ENCODE peak calls at places on chromosome 1, in five cellular contexts. X is BE2C, S is MV-4-11, F is HuH-7, H is IMR-90. P is an unnamed sample.

GRCh38 chr1:50110656-50111055 is 1.9 kb downstream of the ELAVL4 start:
- DNase-seq in H (no peak), S (no peak), X (peak; percentile 27), F (no peak), P (peak; percentile 60)

GRCh38 chr1:54287176-54287650 is 87.2 kb downstream of the MRPL37 start:
- DNase-seq in X (peak; percentile 70), S (peak; percentile 38), H (peak; percentile 55), F (no peak), P (no peak)

GRCh38 chr1:175629318-175629694 is 114.1 kb downstream of the TNR start:
- DNase-seq in F (no peak), S (no peak), H (no peak), X (no peak), P (no peak)

GRCh38 chr1:218377143-218377660 is 32.1 kb downstream of the TGFB2 start:
- DNase-seq in X (no peak), H (peak; percentile 99), S (peak; percentile 90), F (no peak), P (no peak)

GRCh38 chr1:151705739-151706463 is 10.7 kb downstream of the CELF3 start:
- DNase-seq in X (no peak), H (peak; percentile 18), S (no peak), F (no peak), P (no peak)

GRCh38 chr1:21563971-21564370 is 54.7 kb downstream of the ALPL start:
- DNase-seq in X (no peak), S (no peak), H (no peak), F (no peak), P (no peak)

GRCh38 chr1:24226754-24227153 is 39.7 kb upstream of the IFNLR1 start:
- DNase-seq in S (peak; percentile 52), X (no peak), F (no peak), H (no peak), P (no peak)

GRCh38 chr1:28139033-28139712 is 37.3 kb downstream of the PTAFR start:
- DNase-seq in X (no peak), F (no peak), H (peak; percentile 88), S (peak; percentile 90), P (no peak)

GRCh38 chr1:63663301-63663700 is 70.1 kb downstream of the PGM1 start:
- DNase-seq in S (no peak), F (no peak), X (no peak), H (peak; percentile 77), P (no peak)

GRCh38 chr1:45522324-45523104 is 830 bp upstream of the PRDX1 start:
- DNase-seq in F (no peak), H (peak; percentile 64), S (no peak), X (no peak), P (no peak)

GRCh38 chr1:230821346-230821745 is 47.0 kb downstream of the C1orf198 start:
- DNase-seq in F (no peak), H (no peak), S (no peak), X (no peak), P (no peak)

GRCh38 chr1:102628008-102628736 is 480.1 kb downstream of the COL11A1 start:
- DNase-seq in H (no peak), X (peak; percentile 35), F (no peak), S (no peak), P (no peak)

P was measured in neural progenitor cell.